ENCODE peak calls at places on chromosomes 2 and 18, in four cellular contexts. B is iPS DF 6.9; A is naive thymus-derived CD4-positive, alpha-beta T cell; U is tibial artery. Z is an unnamed sample.
A peak's percentile ranks its signal among the peaks of the same experiment; 100 is the strongest.

GRCh38 chr2:241751776-241752175 is 17.3 kb downstream of the D2HGDH start:
- DNase-seq in B (no peak), A (no peak), U (no peak), Z (no peak)

GRCh38 chr2:196535742-196536141 is 103.8 kb upstream of the CCDC150 start:
- DNase-seq in B (no peak), A (no peak), U (no peak), Z (no peak)

GRCh38 chr2:3870222-3870621 is 166.8 kb downstream of the DCDC2C start:
- DNase-seq in B (no peak), A (no peak), U (no peak), Z (no peak)

GRCh38 chr2:218694405-218695145 is 16.1 kb upstream of the TTLL4 start:
- DNase-seq in B (no peak), A (no peak), U (no peak), Z (no peak)

GRCh38 chr18:45626330-45627203 is 11.3 kb downstream of the SLC14A2 start:
- DNase-seq in B (no peak), A (no peak), U (peak; percentile 74), Z (no peak)

GRCh38 chr2:149028891-149029290 is 9.6 kb upstream of the LYPD6B start:
- DNase-seq in B (no peak), A (no peak), U (no peak), Z (no peak)

GRCh38 chr2:72887032-72887835 is at the start of gene SPR:
- DNase-seq in B (no peak), A (peak; percentile 31), U (peak; percentile 88), Z (no peak)

GRCh38 chr18:54388203-54389142 is 30.8 kb downstream of the C18orf54 start:
- DNase-seq in B (peak; percentile 50), A (no peak), U (no peak), Z (no peak)

GRCh38 chr2:64454316-64455030 is 511 bp downstream of the LGALSL start:
- DNase-seq in B (no peak), A (peak; percentile 48), U (peak; percentile 82), Z (no peak)

GRCh38 chr18:70288171-70288850 is 534 bp upstream of the SOCS6 start:
- DNase-seq in B (no peak), A (no peak), U (no peak), Z (no peak)

GRCh38 chr2:112614201-112614840 is 29.9 kb downstream of the CHCHD5 start:
- DNase-seq in B (no peak), A (no peak), U (peak; percentile 41), Z (no peak)

GRCh38 chr2:74792282-74792681 is 41.6 kb upstream of the HK2 start:
- DNase-seq in B (no peak), A (no peak), U (no peak), Z (no peak)

GRCh38 chr18:650428-650858 is 7.0 kb upstream of the TYMS start:
- DNase-seq in B (no peak), A (no peak), U (no peak), Z (no peak)

GRCh38 chr18:9884090-9884489 is 1.7 kb upstream of the TXNDC2 start:
- DNase-seq in B (no peak), A (no peak), U (no peak), Z (no peak)

GRCh38 chr2:239765911-239766310 is 259.2 kb downstream of the NDUFA10 start:
- DNase-seq in B (no peak), A (no peak), U (no peak), Z (no peak)

GRCh38 chr2:32383858-32384257 is 27.0 kb downstream of the BIRC6 start:
- DNase-seq in B (no peak), A (no peak), U (no peak), Z (no peak)

GRCh38 chr18:42192251-42193248 is 237.5 kb downstream of the PIK3C3 start:
- DNase-seq in B (no peak), A (no peak), U (no peak), Z (no peak)

GRCh38 chr2:48733067-48733503 is 22.4 kb downstream of the LHCGR start:
- DNase-seq in B (no peak), A (no peak), U (no peak), Z (no peak)

GRCh38 chr2:120429586-120430500 is 83.9 kb downstream of the INHBB start:
- DNase-seq in B (no peak), A (no peak), U (peak; percentile 48), Z (no peak)

GRCh38 chr2:230773039-230773773 is 60.6 kb downstream of the CAB39 start:
- DNase-seq in B (no peak), A (peak; percentile 21), U (no peak), Z (no peak)

GRCh38 chr2:109350526-109350925 is 221.5 kb downstream of the SH3RF3 start:
- DNase-seq in B (no peak), A (no peak), U (no peak), Z (no peak)

GRCh38 chr18:79678665-79679551 is 695 bp upstream of the CTDP1 start:
- DNase-seq in B (peak; percentile 96), A (peak; percentile 99), U (peak; percentile 99), Z (peak; percentile 99)

GRCh38 chr2:112204411-112204810 is 50.4 kb downstream of the ZC3H8 start:
- DNase-seq in B (no peak), A (no peak), U (no peak), Z (no peak)

GRCh38 chr2:26072925-26073768 is 39.3 kb downstream of the RAB10 start:
- DNase-seq in B (no peak), A (no peak), U (no peak), Z (no peak)
- H3K4me1 ChIP-seq in B (peaks cover 2% of the 10 kb centered on the region), A (peaks cover 20% of the 10 kb centered on the region), U (no peaks in the 10 kb centered on the region), Z (peaks cover 61% of the 10 kb centered on the region)

DNA sequence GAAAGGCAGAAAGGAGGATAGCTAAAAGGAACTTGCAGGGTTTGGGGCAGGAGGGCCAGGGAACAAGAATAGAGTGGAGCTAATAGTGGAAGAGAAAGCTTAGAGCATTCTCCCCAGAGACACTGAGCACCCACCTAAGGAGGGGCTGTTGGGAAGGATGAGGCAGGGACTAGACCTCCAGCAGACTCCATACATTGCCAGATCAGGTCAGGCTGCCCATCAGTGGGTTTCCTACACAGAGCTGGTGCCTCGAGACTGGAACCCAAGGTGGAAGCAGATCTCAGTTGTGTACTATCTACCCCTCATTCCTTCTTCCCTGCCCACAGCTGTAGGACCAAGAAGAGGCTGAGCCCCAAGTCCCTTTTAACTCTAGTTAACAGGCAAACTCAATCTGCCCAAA is 148.5 kb downstream of the ZFP36L2 start:
- DNase-seq in B (no peak), A (no peak), U (peak; percentile 60), Z (no peak)
- H3K4me1 ChIP-seq in B (peaks cover 1% of the 10 kb centered on the region), A (no peaks in the 10 kb centered on the region), U (peaks cover 4% of the 10 kb centered on the region), Z (peaks cover 83% of the 10 kb centered on the region)

DNA sequence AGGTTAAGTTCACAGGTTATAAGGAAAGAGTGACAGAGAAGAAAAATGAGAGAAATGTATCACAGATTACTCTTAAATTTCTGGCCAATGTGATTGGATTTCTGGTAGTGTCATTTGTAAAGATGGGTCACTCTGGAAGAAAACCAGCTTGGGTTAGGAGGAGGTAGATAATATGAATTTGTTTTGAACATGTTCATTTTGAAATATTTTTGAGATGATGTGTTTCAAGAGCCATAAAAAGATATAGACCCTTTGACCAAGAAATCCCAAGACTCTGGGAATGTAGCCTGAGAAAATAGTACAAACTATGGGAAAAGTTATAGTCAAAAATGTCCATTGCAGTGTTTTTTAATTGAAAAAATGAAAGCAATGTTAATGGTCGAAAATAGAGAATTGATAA is 70.7 kb downstream of the CALCRL start:
- DNase-seq in B (no peak), A (no peak), U (no peak), Z (no peak)
- H3K4me1 ChIP-seq in B (no peaks in the 10 kb centered on the region), A (no peaks in the 10 kb centered on the region), U (no peaks in the 10 kb centered on the region), Z (no peaks in the 10 kb centered on the region)

DNA sequence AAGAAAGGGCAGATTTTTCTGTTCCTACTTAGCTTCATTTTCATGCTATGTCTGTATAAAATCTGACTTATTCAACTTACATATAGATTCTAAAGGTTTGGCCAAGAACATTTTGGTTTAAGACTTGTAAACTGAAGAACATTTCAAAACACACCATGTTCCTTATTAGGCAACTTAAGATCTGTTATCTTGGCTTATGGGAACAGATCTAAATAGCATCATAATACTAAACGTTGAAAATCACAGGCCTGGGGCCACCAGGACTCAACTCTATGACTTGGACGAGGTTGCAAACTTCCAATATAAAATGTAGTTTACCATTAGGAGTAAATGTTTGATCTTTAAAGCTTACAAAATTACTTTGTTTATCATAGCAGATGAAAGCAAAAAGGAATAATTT is 8.5 kb downstream of the TCF4 start:
- DNase-seq in B (no peak), A (no peak), U (no peak), Z (no peak)
- H3K4me1 ChIP-seq in B (peaks cover 1% of the 10 kb centered on the region), A (no peaks in the 10 kb centered on the region), U (no peaks in the 10 kb centered on the region), Z (peaks cover 59% of the 10 kb centered on the region)

GRCh38 chr2:215780891-215781290 is 232.5 kb downstream of the MREG start:
- DNase-seq in B (no peak), A (no peak), U (no peak), Z (no peak)

GRCh38 chr2:215780313-215780712 is 233.0 kb downstream of the MREG start:
- DNase-seq in B (no peak), A (no peak), U (no peak), Z (no peak)

GRCh38 chr2:215782965-215783364 is 230.4 kb downstream of the MREG start:
- DNase-seq in B (no peak), A (no peak), U (no peak), Z (no peak)

GRCh38 chr2:215784371-215784783 is 229.0 kb downstream of the MREG start:
- DNase-seq in B (no peak), A (no peak), U (no peak), Z (no peak)

GRCh38 chr2:215782271-215782670 is 231.1 kb downstream of the MREG start:
- DNase-seq in B (no peak), A (no peak), U (no peak), Z (no peak)
- H3K4me1 ChIP-seq in B (no peaks in the 10 kb centered on the region), A (no peaks in the 10 kb centered on the region), U (no peaks in the 10 kb centered on the region), Z (peaks cover 5% of the 10 kb centered on the region)

GRCh38 chr2:20474757-20475566 is 28.1 kb downstream of the RHOB start:
- DNase-seq in B (no peak), A (no peak), U (peak; percentile 35), Z (peak; percentile 77)
- H3K4me1 ChIP-seq in B (no peaks in the 10 kb centered on the region), A (no peaks in the 10 kb centered on the region), U (no peaks in the 10 kb centered on the region), Z (peaks cover 15% of the 10 kb centered on the region)

GRCh38 chr2:98459776-98460175 is 15.1 kb downstream of the INPP4A start:
- DNase-seq in B (no peak), A (no peak), U (no peak), Z (peak; percentile 47)
- H3K4me1 ChIP-seq in B (peaks cover 12% of the 10 kb centered on the region), A (peaks cover 92% of the 10 kb centered on the region), U (no peaks in the 10 kb centered on the region), Z (peaks cover 56% of the 10 kb centered on the region)

DNA sequence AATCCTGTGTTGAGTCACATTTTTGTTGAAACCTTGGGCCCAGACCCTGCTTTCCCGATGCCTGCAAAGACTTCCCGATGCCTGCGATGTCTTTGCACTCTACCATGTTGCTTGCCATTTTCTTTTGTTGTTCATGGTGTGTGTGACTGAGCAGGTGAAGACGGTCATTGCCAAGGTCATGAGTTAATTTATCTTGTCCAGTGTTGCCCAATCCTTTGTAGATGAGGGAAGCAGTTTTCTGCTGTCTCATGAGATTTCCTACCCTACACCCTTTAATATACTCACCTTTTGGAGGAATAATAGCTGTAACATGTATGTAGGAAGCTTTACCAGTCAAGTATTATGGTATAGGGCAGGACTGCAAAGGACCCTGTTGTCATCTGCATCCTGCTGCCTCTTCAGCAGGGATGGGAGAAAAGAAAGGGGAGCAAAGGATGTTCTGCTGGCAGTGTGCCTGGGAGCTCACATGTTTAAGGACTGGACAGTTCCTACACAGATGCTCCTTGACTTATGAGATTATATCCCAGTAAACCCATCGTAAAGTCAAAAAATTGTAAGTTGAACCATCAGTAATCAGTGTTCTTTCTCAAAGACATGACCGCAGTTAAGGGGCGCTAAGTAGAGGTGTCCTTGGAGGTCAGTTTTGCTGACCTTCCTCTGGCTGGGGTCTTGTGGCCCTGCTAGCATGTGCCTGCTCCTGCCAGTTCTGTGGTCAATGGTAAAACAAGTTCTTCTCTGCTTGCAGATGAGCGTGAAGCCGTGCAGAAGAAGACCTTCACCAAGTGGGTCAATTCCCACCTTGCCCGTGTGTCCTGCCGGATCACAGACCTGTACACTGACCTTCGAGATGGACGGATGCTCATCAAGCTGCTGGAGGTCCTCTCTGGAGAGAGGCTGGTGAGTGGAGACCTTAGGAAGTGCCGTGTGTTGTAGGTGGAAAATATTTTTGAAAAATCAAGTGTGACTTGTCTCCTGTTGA is 124.8 kb upstream of the EML6 start:
- DNase-seq in B (no peak), A (no peak), U (no peak), Z (no peak)
- H3K4me1 ChIP-seq in B (peaks cover 5% of the 10 kb centered on the region), A (peaks cover 42% of the 10 kb centered on the region), U (no peaks in the 10 kb centered on the region), Z (peaks cover 97% of the 10 kb centered on the region)